ENCODE peak calls at places on chromosomes 2 and 18, in eight cellular contexts. T is fibroblast of lung; P is uterus; Q is heart right ventricle; V is IMR-90; Y is body of pancreas; Z is tibial artery; R is CD4-positive, alpha-beta T cell. S is an unnamed sample.

GRCh38 chr2:149767516-149767974 is 180.0 kb upstream of the MMADHC start:
- DNase-seq in T (peak; percentile 17), P (no peak), Q (no peak), V (peak; percentile 59), Y (no peak), Z (no peak), R (no peak), S (no peak)

GRCh38 chr2:153873062-153874048 is 1.6 kb downstream of the GALNT13 start:
- DNase-seq in T (no peak), P (no peak), Q (no peak), V (no peak), Y (no peak), Z (no peak), R (no peak), S (no peak)

GRCh38 chr2:70767094-70767698 is 804 bp downstream of the ADD2 start:
- DNase-seq in T (no peak), P (no peak), Q (no peak), V (no peak), Y (no peak), Z (no peak), R (peak; percentile 2), S (no peak)

GRCh38 chr2:36355157-36355889 is at the start of gene CRIM1:
- DNase-seq in T (peak; percentile 93), P (peak; percentile 88), Q (peak; percentile 93), V (peak; percentile 91), Y (peak; percentile 83), Z (peak; percentile 88), R (peak; percentile 21), S (peak; percentile 53)

GRCh38 chr2:172556284-172557033 is 569 bp downstream of the PDK1 start:
- DNase-seq in T (peak; percentile 85), P (peak; percentile 52), Q (peak; percentile 46), V (peak; percentile 62), Y (peak; percentile 64), Z (peak; percentile 48), R (peak; percentile 52), S (no peak)

GRCh38 chr2:229206548-229206947 is 64.5 kb downstream of the PID1 start:
- DNase-seq in T (peak; percentile 56), P (no peak), Q (no peak), V (no peak), Y (no peak), Z (no peak), R (no peak), S (no peak)

GRCh38 chr2:38076710-38077430 is 919 bp upstream of the CYP1B1 start:
- DNase-seq in T (peak; percentile 92), P (peak; percentile 80), Q (peak; percentile 79), V (peak; percentile 90), Y (peak; percentile 68), Z (peak; percentile 67), R (no peak), S (no peak)

GRCh38 chr2:178397002-178397605 is 53.9 kb downstream of the PRKRA start:
- DNase-seq in T (peak; percentile 67), P (no peak), Q (peak; percentile 11), V (peak; percentile 55), Y (peak; percentile 20), Z (no peak), R (no peak), S (no peak)

GRCh38 chr18:159037-159652 is 788 bp downstream of the USP14 start:
- DNase-seq in T (peak; percentile 11), P (no peak), Q (no peak), V (peak; percentile 18), Y (no peak), Z (no peak), R (no peak), S (no peak)

GRCh38 chr2:123513351-123513750 is 511.7 kb upstream of the CNTNAP5 start:
- DNase-seq in T (peak; percentile 12), P (no peak), Q (no peak), V (no peak), Y (no peak), Z (no peak), R (no peak), S (no peak)

GRCh38 chr2:160433466-160434172 is 60.0 kb downstream of the RBMS1 start:
- DNase-seq in T (peak; percentile 47), P (no peak), Q (no peak), V (no peak), Y (no peak), Z (no peak), R (no peak), S (no peak)

GRCh38 chr18:26771524-26771923 is 94.0 kb downstream of the AQP4 start:
- DNase-seq in T (no peak), P (no peak), Q (no peak), V (no peak), Y (peak; percentile 39), Z (no peak), R (no peak), S (no peak)

GRCh38 chr2:11377915-11378649 is 33.6 kb upstream of the ROCK2 start:
- DNase-seq in T (peak; percentile 77), P (peak; percentile 70), Q (no peak), V (peak; percentile 79), Y (peak; percentile 38), Z (peak; percentile 49), R (no peak), S (no peak)

GRCh38 chr18:12478269-12479057 is 70.7 kb downstream of the PRELID3A start:
- DNase-seq in T (no peak), P (no peak), Q (no peak), V (no peak), Y (no peak), Z (no peak), R (no peak), S (no peak)

GRCh38 chr2:69067026-69067630 is 54.1 kb downstream of the ANTXR1 start:
- DNase-seq in T (no peak), P (no peak), Q (no peak), V (no peak), Y (no peak), Z (no peak), R (no peak), S (no peak)
- H3K27ac ChIP-seq in T (no peak overlapping the region), P (peak overlapping the region; percentile 48), Q (peak overlapping the region; percentile 41), V (no peak overlapping the region), Y (no peak overlapping the region), Z (peak overlapping the region; percentile 93), R (no peak overlapping the region), S (peak overlapping the region; percentile 98)

DNA sequence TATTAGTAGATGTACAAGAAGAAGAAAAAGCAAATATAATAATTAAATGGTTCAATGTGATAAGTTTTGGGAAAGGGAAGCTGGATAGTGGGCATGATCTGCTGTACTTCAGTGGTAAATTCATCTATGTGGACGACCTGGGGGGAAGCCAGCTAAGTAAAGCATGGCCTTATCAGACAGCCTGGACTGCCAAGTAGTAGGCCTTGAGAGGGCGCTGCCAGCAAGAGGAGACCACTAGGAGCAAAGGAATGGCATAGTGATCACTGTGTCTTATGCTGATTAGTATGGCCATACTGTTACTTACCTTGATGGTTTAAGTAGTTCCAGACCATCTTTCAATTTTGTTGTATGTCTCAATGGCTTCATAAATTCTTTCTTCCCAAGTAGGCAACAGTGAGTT is 287.6 kb downstream of the SETBP1 start:
- DNase-seq in T (no peak), P (no peak), Q (no peak), V (no peak), Y (peak; percentile 37), Z (no peak), R (no peak), S (no peak)
- TF ChIP-seq CTCF in T (no peak), P (no peak), Q (no peak), V (no peak), Y (no peak), Z (no peak), R (no peak), S (no peak)

GRCh38 chr2:9481257-9481922 is 7.0 kb downstream of the IAH1 start:
- DNase-seq in T (no peak), P (no peak), Q (no peak), V (peak; percentile 83), Y (no peak), Z (no peak), R (no peak), S (no peak)
- H3K27ac ChIP-seq in T (no peak overlapping the region), P (no peak overlapping the region), Q (no peak overlapping the region), V (no peak overlapping the region), Y (no peak overlapping the region), Z (no peak overlapping the region), R (no peak overlapping the region), S (no peak overlapping the region)

GRCh38 chr2:238974510-238975166 is 126.8 kb downstream of the TWIST2 start:
- DNase-seq in T (peak; percentile 94), P (peak; percentile 59), Q (no peak), V (peak; percentile 92), Y (no peak), Z (no peak), R (no peak), S (no peak)
- TF ChIP-seq CTCF in T (peak; percentile 62), P (peak; percentile 20), Q (no peak), V (peak; percentile 51), Y (no peak), Z (no peak), R (no peak), S (no peak)

GRCh38 chr2:15593327-15593705 is 1.6 kb downstream of the DDX1 start:
- DNase-seq in T (no peak), P (no peak), Q (no peak), V (no peak), Y (no peak), Z (no peak), R (no peak), S (no peak)
- H3K27ac ChIP-seq in T (no peak overlapping the region), P (no peak overlapping the region), Q (no peak overlapping the region), V (no peak overlapping the region), Y (no peak overlapping the region), Z (no peak overlapping the region), R (no peak overlapping the region), S (no peak overlapping the region)

GRCh38 chr2:106841886-106842645 is 43.9 kb downstream of the ST6GAL2 start:
- DNase-seq in T (no peak), P (no peak), Q (no peak), V (no peak), Y (peak; percentile 92), Z (no peak), R (no peak), S (no peak)

GRCh38 chr2:106843910-106844250 is 42.1 kb downstream of the ST6GAL2 start:
- DNase-seq in T (no peak), P (no peak), Q (no peak), V (no peak), Y (no peak), Z (no peak), R (no peak), S (no peak)

GRCh38 chr2:106843001-106843909 is 42.7 kb downstream of the ST6GAL2 start:
- DNase-seq in T (no peak), P (no peak), Q (no peak), V (no peak), Y (no peak), Z (no peak), R (no peak), S (no peak)

GRCh38 chr2:106845716-106846115 is 40.3 kb downstream of the ST6GAL2 start:
- DNase-seq in T (no peak), P (no peak), Q (no peak), V (no peak), Y (no peak), Z (no peak), R (no peak), S (no peak)

DNA sequence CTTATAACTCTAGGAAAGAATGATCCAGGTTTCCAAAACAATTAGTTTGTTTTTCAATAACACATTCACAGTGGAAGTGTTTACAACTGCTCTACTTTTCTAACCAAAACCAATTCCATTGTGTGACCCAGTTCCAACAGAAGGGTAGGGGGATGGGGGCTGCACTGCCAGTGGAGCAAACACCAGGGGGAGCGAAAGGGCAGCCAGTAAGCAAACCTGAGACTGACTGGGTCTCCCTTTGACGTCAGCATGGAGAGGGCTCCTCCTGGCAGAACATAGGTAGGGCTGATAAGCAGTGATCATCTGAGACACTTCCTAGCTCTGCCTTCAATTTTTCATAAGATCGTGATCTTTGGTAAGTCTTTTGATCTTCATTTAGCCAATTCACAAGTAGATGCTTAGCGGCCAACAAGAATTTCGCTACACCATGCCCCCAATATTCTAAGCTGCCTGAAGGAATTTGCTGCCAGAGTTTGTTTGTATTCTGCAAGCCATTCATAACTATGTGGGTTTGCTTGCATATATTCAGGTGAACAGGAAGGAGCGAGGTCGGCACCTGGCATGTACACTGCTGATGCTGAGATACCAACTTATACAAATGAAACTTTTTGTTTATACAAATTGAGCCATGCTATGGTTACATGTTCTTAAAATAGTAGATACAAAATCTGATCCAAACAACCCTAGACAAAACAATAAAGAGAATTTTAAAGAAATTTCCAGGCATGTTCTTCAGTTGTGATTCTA is 45.9 kb downstream of the ST6GAL2 start:
- DNase-seq in T (no peak), P (no peak), Q (no peak), V (no peak), Y (peak; percentile 47), Z (no peak), R (no peak), S (no peak)
- TF ChIP-seq CTCF in T (no peak), P (no peak), Q (peak; percentile 8), V (no peak), Y (no peak), Z (peak; percentile 34), R (no peak), S (peak; percentile 38)